ENCODE peak calls at places on chromosome 14, in seven cellular contexts. C is hepatocyte, G is spleen, H is BE2C, A is left lung, B is ovary, E is RWPE1. N is an unnamed sample.

GRCh38 chr14:93880025-93880820 is 46.9 kb upstream of the FAM181A start:
- DNase-seq in H (no peak), E (no peak), G (no peak), A (no peak), C (no peak), B (no peak), N (no peak)

GRCh38 chr14:105348169-105348944 is 33.8 kb downstream of the PACS2 start:
- DNase-seq in B (no peak), H (peak; percentile 12), C (no peak), E (no peak), A (peak; percentile 80), G (no peak), N (no peak)

GRCh38 chr14:96037891-96038557 is 1.1 kb upstream of the C14orf132 start:
- DNase-seq in E (peak; percentile 60), C (no peak), G (no peak), A (no peak), B (peak; percentile 31), H (peak; percentile 41), N (peak; percentile 62)

GRCh38 chr14:38208825-38209562 is 1.3 kb downstream of the SSTR1 start:
- DNase-seq in E (no peak), A (peak; percentile 80), H (peak; percentile 36), G (peak; percentile 73), B (no peak), C (peak; percentile 84), N (peak; percentile 72)

GRCh38 chr14:31880935-31881334 is 196.2 kb upstream of the ARHGAP5 start:
- DNase-seq in H (no peak), B (no peak), G (no peak), A (no peak), C (peak; percentile 47), E (peak; percentile 46), N (no peak)

GRCh38 chr14:95213774-95214173 is 56.4 kb upstream of the DICER1 start:
- DNase-seq in E (no peak), H (no peak), B (no peak), A (no peak), G (no peak), C (no peak), N (no peak)

GRCh38 chr14:51539571-51540037 is 112.1 kb upstream of the FRMD6 start:
- DNase-seq in E (peak; percentile 87), B (no peak), H (no peak), G (no peak), A (no peak), C (no peak), N (no peak)

GRCh38 chr14:63992858-63993257 is 140.1 kb downstream of the SYNE2 start:
- DNase-seq in B (no peak), H (no peak), C (no peak), G (no peak), A (no peak), E (peak; percentile 28), N (no peak)

GRCh38 chr14:90658541-90658967 is 157.7 kb downstream of the TTC7B start:
- DNase-seq in C (no peak), A (no peak), B (no peak), E (no peak), G (no peak), H (no peak), N (no peak)

GRCh38 chr14:57502581-57503254 is 9.1 kb upstream of the CCDC198 start:
- DNase-seq in A (no peak), B (no peak), G (no peak), H (no peak), C (peak; percentile 64), E (no peak), N (no peak)

GRCh38 chr14:79583738-79584405 is 627.4 kb downstream of the DIO2 start:
- DNase-seq in E (no peak), A (no peak), C (no peak), B (no peak), H (no peak), G (no peak), N (no peak)

GRCh38 chr14:23465261-23465660 is 4.2 kb upstream of the NGDN start:
- DNase-seq in C (no peak), B (no peak), G (no peak), E (no peak), A (no peak), H (no peak), N (no peak)

GRCh38 chr14:88815980-88816379 is 8.5 kb upstream of the TTC8 start:
- DNase-seq in G (no peak), C (no peak), B (no peak), A (no peak), H (peak; percentile 38), E (no peak), N (no peak)

GRCh38 chr14:60174352-60175254 is 9.4 kb upstream of the DHRS7 start:
- DNase-seq in H (peak; percentile 34), B (no peak), C (no peak), E (no peak), G (no peak), A (no peak), N (no peak)

GRCh38 chr14:74988993-74989392 is 13.7 kb upstream of the EIF2B2 start:
- DNase-seq in C (no peak), A (no peak), G (no peak), E (no peak), B (no peak), H (no peak), N (no peak)

GRCh38 chr14:102348376-102348775 is 14.3 kb downstream of the CINP start:
- DNase-seq in A (no peak), C (no peak), B (no peak), E (no peak), H (no peak), G (no peak), N (no peak)

GRCh38 chr14:106094654-106095189 is 568.3 kb downstream of the TMEM121 start:
- DNase-seq in E (no peak), B (peak; percentile 15), G (peak; percentile 81), C (no peak), H (no peak), A (no peak), N (no peak)

GRCh38 chr14:53715390-53715730 is 241.3 kb downstream of the BMP4 start:
- DNase-seq in A (no peak), G (no peak), E (peak; percentile 54), H (no peak), B (no peak), C (peak; percentile 26), N (no peak)

GRCh38 chr14:31270196-31270772 is 62.7 kb upstream of the HECTD1 start:
- DNase-seq in B (no peak), C (peak; percentile 33), A (no peak), G (no peak), H (peak; percentile 45), E (no peak), N (no peak)

GRCh38 chr14:98138666-98139065 is 1133.3 kb downstream of the BCL11B start:
- DNase-seq in C (peak; percentile 55), G (no peak), B (no peak), H (peak; percentile 18), A (no peak), E (no peak), N (no peak)

GRCh38 chr14:81710232-81710845 is 176.7 kb upstream of the SEL1L start:
- DNase-seq in A (no peak), E (peak; percentile 9), C (peak; percentile 62), H (peak; percentile 28), B (no peak), G (no peak), N (no peak)

GRCh38 chr14:90572461-90573150 is 175.8 kb downstream of the CALM1 start:
- DNase-seq in B (no peak), A (peak; percentile 13), E (no peak), H (no peak), G (no peak), C (no peak), N (no peak)

GRCh38 chr14:62800577-62800976 is 244.7 kb downstream of the KCNH5 start:
- DNase-seq in A (no peak), B (no peak), C (no peak), E (no peak), H (no peak), G (no peak), N (no peak)

GRCh38 chr14:95815226-95815690 is 61.4 kb upstream of the TUNAR start:
- DNase-seq in B (no peak), E (no peak), A (no peak), G (no peak), H (no peak), C (no peak), N (peak; percentile 22)

GRCh38 chr14:68231832-68232642 is 412.5 kb downstream of the RAD51B start:
- DNase-seq in B (no peak), H (no peak), C (no peak), A (no peak), E (no peak), G (no peak), N (no peak)
- TF ChIP-seq CTCF in B (no peak), H (no peak), C (no peak), A (no peak), E (no peak), G (no peak), N (no peak)

GRCh38 chr14:77301103-77301502 is 19.6 kb downstream of the POMT2 start:
- DNase-seq in H (peak; percentile 87), A (no peak), G (peak; percentile 85), B (peak; percentile 77), C (peak; percentile 87), E (peak; percentile 27), N (no peak)
- TF ChIP-seq CTCF in H (peak; percentile 95), A (peak; percentile 64), G (peak; percentile 66), B (peak; percentile 52), C (peak; percentile 84), E (peak; percentile 45), N (peak; percentile 86)

DNA sequence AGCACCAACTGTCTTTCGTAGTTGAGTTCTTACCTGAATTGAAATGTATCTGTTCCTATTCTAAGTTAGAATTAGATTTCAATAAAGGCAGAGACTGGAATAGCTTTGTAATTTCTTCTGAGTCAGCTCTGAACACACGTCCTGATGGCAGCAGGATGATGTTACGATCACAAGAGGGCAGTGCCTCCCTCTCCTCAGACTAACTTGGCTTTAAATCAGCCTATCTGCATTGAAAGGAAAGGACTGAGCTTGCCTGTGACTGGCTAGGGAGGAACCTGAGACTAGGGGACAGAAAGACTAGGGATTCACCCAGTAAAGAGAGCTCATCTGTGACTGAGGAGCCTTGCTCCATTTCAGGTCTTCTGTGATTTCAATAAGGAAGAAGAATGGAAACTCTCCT is 323.7 kb upstream of the OR4E1 start:
- DNase-seq in B (no peak), C (peak; percentile 57), H (no peak), G (no peak), A (no peak), E (peak; percentile 11), N (no peak)
- TF ChIP-seq CTCF in B (no peak), C (peak; percentile 36), H (peak; percentile 31), G (no peak), A (no peak), E (no peak), N (peak; percentile 53)

DNA sequence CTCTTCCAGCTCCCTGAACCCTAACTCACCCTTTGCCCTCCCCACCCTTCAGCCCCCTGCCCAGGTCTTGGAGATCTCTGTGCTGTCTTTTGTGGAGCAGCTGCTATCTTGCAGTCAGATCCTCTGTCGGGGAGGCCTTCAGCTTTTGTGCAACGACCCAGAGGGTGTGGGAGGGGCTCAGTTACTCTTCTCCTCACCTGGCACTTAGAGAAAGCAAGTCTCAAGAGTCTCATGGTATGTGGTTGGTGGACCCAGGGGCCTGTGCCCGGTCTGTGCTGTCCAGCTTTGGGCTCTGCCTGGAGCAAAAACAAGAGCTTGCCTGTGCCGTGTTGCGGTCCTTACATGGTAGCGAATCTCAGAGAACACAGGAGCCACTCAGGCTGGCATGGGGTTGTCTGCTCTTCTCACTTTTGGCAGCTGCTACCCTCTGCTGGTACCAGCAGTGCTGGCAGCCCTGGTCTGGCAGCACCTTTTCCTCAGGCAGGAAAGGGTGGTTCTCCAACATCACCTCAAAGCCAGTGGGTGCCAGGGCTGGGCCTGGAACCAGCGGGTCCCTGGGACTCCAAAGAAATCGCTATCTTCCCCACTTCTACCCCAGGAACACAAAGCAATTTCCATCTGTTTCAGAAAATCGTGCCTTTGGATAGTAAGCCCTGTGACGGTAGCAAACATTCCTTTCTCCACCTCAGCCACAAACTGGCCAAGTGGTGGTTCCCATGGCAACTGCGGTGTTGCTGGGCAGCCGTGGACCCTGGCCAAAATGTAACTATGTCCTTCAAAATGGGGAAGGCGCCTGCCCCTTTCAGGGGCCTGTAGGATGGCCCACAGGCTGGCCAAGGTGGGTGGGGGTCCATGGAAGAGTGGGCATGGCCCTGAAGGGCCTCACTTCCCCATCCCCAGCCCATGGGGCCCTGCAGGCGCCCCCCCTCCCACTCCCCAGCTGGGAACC is 90.0 kb downstream of the RIN3 start:
- DNase-seq in C (no peak), H (no peak), A (no peak), G (no peak), B (peak; percentile 50), E (peak; percentile 30), N (no peak)
- TF ChIP-seq CTCF in C (no peak), H (peak; percentile 17), A (no peak), G (peak; percentile 17), B (no peak), E (no peak), N (no peak)